ENCODE peak calls at places on chromosomes 3 and 15, in six cellular contexts. M is HuH-7.5; U is activated T-cell treated with anti-CD3 and anti-CD28 coated beads for 1 hour; G is WERI-Rb-1; D is Peyer's patch; B is stimulated activated CD8-positive, alpha-beta memory T cell treated with anti-CD3 and anti-CD28 coated beads, Interleukin-7, amount 100 ng/mL, for 24 hours. H is an unnamed sample.

GRCh38 chr15:52010633-52011595 is 8.1 kb upstream of the MAPK6 start:
- DNase-seq in M (no peak), U (no peak), G (no peak), D (no peak), B (peak), H (no peak)

GRCh38 chr3:48698891-48699290 is 13.2 kb upstream of the NCKIPSD start:
- DNase-seq in M (no peak), U (no peak), G (no peak), D (no peak), B (no peak), H (no peak)

GRCh38 chr15:66912001-66912400 is 153.4 kb upstream of the SMAD3 start:
- DNase-seq in M (no peak), U (no peak), G (no peak), D (no peak), B (no peak), H (no peak)

GRCh38 chr3:9081201-9081818 is 118.0 kb upstream of the RAD18 start:
- DNase-seq in M (no peak), U (no peak), G (no peak), D (no peak), B (no peak), H (no peak)

GRCh38 chr3:42179110-42179725 is 86.8 kb downstream of the CCK start:
- DNase-seq in M (peak), U (no peak), G (no peak), D (no peak), B (no peak), H (no peak)

GRCh38 chr15:38885477-38885952 is 320.9 kb upstream of the RASGRP1 start:
- DNase-seq in M (no peak), U (no peak), G (no peak), D (no peak), B (no peak), H (no peak)

GRCh38 chr3:56862352-56863062 is 60.8 kb upstream of the ARHGEF3 start:
- DNase-seq in M (no peak), U (no peak), G (no peak), D (no peak), B (no peak), H (no peak)

GRCh38 chr3:32596926-32597369 is 26.3 kb upstream of the DYNC1LI1 start:
- DNase-seq in M (no peak), U (no peak), G (no peak), D (no peak), B (no peak), H (no peak)

GRCh38 chr3:102036015-102036414 is 186.7 kb downstream of the NFKBIZ start:
- DNase-seq in M (no peak), U (no peak), G (no peak), D (peak), B (no peak), H (no peak)

H was measured in T-helper 9 cell.